ENCODE peak calls at places on chromosomes 2 and 18, in eight cellular contexts. One of them, this sample, is unnamed.

GRCh38 chr2:10235099-10235908 is 67.4 kb upstream of the HPCAL1 start:
- DNase-seq in C1 segment of cervical spinal cord: no peak
- DNase-seq in neural crest cell: no peak
- DNase-seq in RWPE1: no peak
- DNase-seq in iris pigment epithelial cell: no peak
- DNase-seq in fibroblast of the aortic adventitia: peak
- DNase-seq in anterior cingulate cortex: no peak
- DNase-seq in hypothalamus: no peak
- DNase-seq in this sample: peak

GRCh38 chr2:23519334-23519651 is 134.3 kb downstream of the KLHL29 start:
- DNase-seq in anterior cingulate cortex: no peak
- DNase-seq in neural crest cell: no peak
- DNase-seq in RWPE1: no peak
- DNase-seq in C1 segment of cervical spinal cord: no peak
- DNase-seq in hypothalamus: no peak
- DNase-seq in iris pigment epithelial cell: no peak
- DNase-seq in fibroblast of the aortic adventitia: no peak
- DNase-seq in this sample: no peak

GRCh38 chr18:56315363-56315762 is 323.0 kb downstream of the TXNL1 start:
- DNase-seq in neural crest cell: no peak
- DNase-seq in fibroblast of the aortic adventitia: peak
- DNase-seq in anterior cingulate cortex: no peak
- DNase-seq in hypothalamus: no peak
- DNase-seq in C1 segment of cervical spinal cord: no peak
- DNase-seq in iris pigment epithelial cell: peak
- DNase-seq in RWPE1: peak
- DNase-seq in this sample: peak

GRCh38 chr2:58634653-58635347 is 393.7 kb upstream of the FANCL start:
- DNase-seq in RWPE1: peak
- DNase-seq in hypothalamus: no peak
- DNase-seq in fibroblast of the aortic adventitia: no peak
- DNase-seq in neural crest cell: no peak
- DNase-seq in anterior cingulate cortex: no peak
- DNase-seq in iris pigment epithelial cell: peak
- DNase-seq in C1 segment of cervical spinal cord: no peak
- DNase-seq in this sample: peak

GRCh38 chr2:225740086-225740485 is 340.6 kb downstream of the NYAP2 start:
- DNase-seq in C1 segment of cervical spinal cord: no peak
- DNase-seq in anterior cingulate cortex: no peak
- DNase-seq in iris pigment epithelial cell: no peak
- DNase-seq in RWPE1: no peak
- DNase-seq in fibroblast of the aortic adventitia: peak
- DNase-seq in hypothalamus: no peak
- DNase-seq in neural crest cell: no peak
- DNase-seq in this sample: peak

GRCh38 chr2:217289909-217290283 is 430.0 kb upstream of the TNP1 start:
- DNase-seq in RWPE1: peak
- DNase-seq in iris pigment epithelial cell: peak
- DNase-seq in C1 segment of cervical spinal cord: no peak
- DNase-seq in fibroblast of the aortic adventitia: peak
- DNase-seq in neural crest cell: no peak
- DNase-seq in hypothalamus: no peak
- DNase-seq in anterior cingulate cortex: no peak
- DNase-seq in this sample: no peak

GRCh38 chr2:86035883-86036789 is 69.5 kb downstream of the POLR1A start:
- DNase-seq in iris pigment epithelial cell: peak
- DNase-seq in neural crest cell: peak
- DNase-seq in anterior cingulate cortex: peak
- DNase-seq in RWPE1: peak
- DNase-seq in fibroblast of the aortic adventitia: peak
- DNase-seq in hypothalamus: peak
- DNase-seq in C1 segment of cervical spinal cord: peak
- DNase-seq in this sample: peak

GRCh38 chr18:48904847-48905394 is 45.8 kb downstream of the SMAD7 start:
- DNase-seq in hypothalamus: no peak
- DNase-seq in iris pigment epithelial cell: no peak
- DNase-seq in neural crest cell: no peak
- DNase-seq in RWPE1: no peak
- DNase-seq in C1 segment of cervical spinal cord: no peak
- DNase-seq in fibroblast of the aortic adventitia: no peak
- DNase-seq in anterior cingulate cortex: no peak
- DNase-seq in this sample: no peak

GRCh38 chr2:237940828-237941227 is 26.0 kb upstream of the UBE2F start:
- DNase-seq in RWPE1: no peak
- DNase-seq in fibroblast of the aortic adventitia: no peak
- DNase-seq in C1 segment of cervical spinal cord: no peak
- DNase-seq in anterior cingulate cortex: no peak
- DNase-seq in hypothalamus: no peak
- DNase-seq in neural crest cell: no peak
- DNase-seq in iris pigment epithelial cell: no peak
- DNase-seq in this sample: no peak

GRCh38 chr2:96252526-96252925 is 13.3 kb downstream of the TMEM127 start:
- DNase-seq in anterior cingulate cortex: no peak
- DNase-seq in RWPE1: no peak
- DNase-seq in neural crest cell: no peak
- DNase-seq in hypothalamus: no peak
- DNase-seq in fibroblast of the aortic adventitia: no peak
- DNase-seq in C1 segment of cervical spinal cord: no peak
- DNase-seq in iris pigment epithelial cell: no peak
- DNase-seq in this sample: no peak

GRCh38 chr2:195543063-195543462 is 114.0 kb upstream of the SLC39A10 start:
- DNase-seq in neural crest cell: no peak
- DNase-seq in iris pigment epithelial cell: no peak
- DNase-seq in RWPE1: no peak
- DNase-seq in fibroblast of the aortic adventitia: no peak
- DNase-seq in C1 segment of cervical spinal cord: no peak
- DNase-seq in hypothalamus: no peak
- DNase-seq in anterior cingulate cortex: no peak
- DNase-seq in this sample: no peak

GRCh38 chr2:227862227-227862740 is 9.1 kb upstream of the DAW1 start:
- DNase-seq in C1 segment of cervical spinal cord: no peak
- DNase-seq in anterior cingulate cortex: no peak
- DNase-seq in hypothalamus: no peak
- DNase-seq in fibroblast of the aortic adventitia: peak
- DNase-seq in RWPE1: peak
- DNase-seq in iris pigment epithelial cell: peak
- DNase-seq in neural crest cell: peak
- DNase-seq in this sample: peak

GRCh38 chr2:30422437-30422805 is 24.6 kb upstream of the LCLAT1 start:
- DNase-seq in fibroblast of the aortic adventitia: no peak
- DNase-seq in anterior cingulate cortex: no peak
- DNase-seq in RWPE1: no peak
- DNase-seq in C1 segment of cervical spinal cord: no peak
- DNase-seq in iris pigment epithelial cell: peak
- DNase-seq in hypothalamus: no peak
- DNase-seq in neural crest cell: no peak
- DNase-seq in this sample: peak

GRCh38 chr18:33231474-33232317 is 208.8 kb downstream of the CCDC178 start:
- DNase-seq in anterior cingulate cortex: peak
- DNase-seq in fibroblast of the aortic adventitia: peak
- DNase-seq in iris pigment epithelial cell: peak
- DNase-seq in C1 segment of cervical spinal cord: peak
- DNase-seq in hypothalamus: peak
- DNase-seq in neural crest cell: peak
- DNase-seq in RWPE1: peak
- DNase-seq in this sample: peak

GRCh38 chr2:213021971-213022899 is 129.2 kb downstream of the IKZF2 start:
- DNase-seq in hypothalamus: no peak
- DNase-seq in RWPE1: no peak
- DNase-seq in neural crest cell: no peak
- DNase-seq in iris pigment epithelial cell: peak
- DNase-seq in anterior cingulate cortex: no peak
- DNase-seq in fibroblast of the aortic adventitia: no peak
- DNase-seq in C1 segment of cervical spinal cord: no peak
- DNase-seq in this sample: peak

GRCh38 chr2:107811376-107811775 is 15.3 kb upstream of the RGPD4 start:
- DNase-seq in fibroblast of the aortic adventitia: no peak
- DNase-seq in anterior cingulate cortex: no peak
- DNase-seq in C1 segment of cervical spinal cord: no peak
- DNase-seq in RWPE1: no peak
- DNase-seq in hypothalamus: no peak
- DNase-seq in iris pigment epithelial cell: no peak
- DNase-seq in neural crest cell: no peak
- DNase-seq in this sample: no peak

GRCh38 chr2:53511549-53511948 is 256.1 kb upstream of the CHAC2 start:
- DNase-seq in neural crest cell: no peak
- DNase-seq in anterior cingulate cortex: no peak
- DNase-seq in hypothalamus: no peak
- DNase-seq in iris pigment epithelial cell: no peak
- DNase-seq in C1 segment of cervical spinal cord: no peak
- DNase-seq in fibroblast of the aortic adventitia: no peak
- DNase-seq in RWPE1: no peak
- DNase-seq in this sample: no peak

GRCh38 chr2:20421988-20422678 is 24.7 kb upstream of the RHOB start:
- DNase-seq in neural crest cell: no peak
- DNase-seq in C1 segment of cervical spinal cord: peak
- DNase-seq in hypothalamus: peak
- DNase-seq in fibroblast of the aortic adventitia: peak
- DNase-seq in iris pigment epithelial cell: peak
- DNase-seq in anterior cingulate cortex: peak
- DNase-seq in RWPE1: peak
- DNase-seq in this sample: peak

GRCh38 chr2:166539340-166540162 is 45.5 kb upstream of the SCN7A start:
- DNase-seq in fibroblast of the aortic adventitia: peak
- DNase-seq in RWPE1: peak
- DNase-seq in hypothalamus: no peak
- DNase-seq in C1 segment of cervical spinal cord: no peak
- DNase-seq in iris pigment epithelial cell: peak
- DNase-seq in neural crest cell: peak
- DNase-seq in anterior cingulate cortex: peak
- DNase-seq in this sample: peak

GRCh38 chr18:40935423-40935822 is 1019.6 kb upstream of the PIK3C3 start:
- DNase-seq in anterior cingulate cortex: no peak
- DNase-seq in C1 segment of cervical spinal cord: no peak
- DNase-seq in RWPE1: peak
- DNase-seq in fibroblast of the aortic adventitia: no peak
- DNase-seq in iris pigment epithelial cell: peak
- DNase-seq in hypothalamus: no peak
- DNase-seq in neural crest cell: no peak
- DNase-seq in this sample: peak

GRCh38 chr2:48287971-48288370 is 242.0 kb upstream of the STON1 start:
- DNase-seq in neural crest cell: no peak
- DNase-seq in C1 segment of cervical spinal cord: no peak
- DNase-seq in hypothalamus: no peak
- DNase-seq in fibroblast of the aortic adventitia: no peak
- DNase-seq in anterior cingulate cortex: no peak
- DNase-seq in RWPE1: no peak
- DNase-seq in iris pigment epithelial cell: no peak
- DNase-seq in this sample: no peak

GRCh38 chr2:203909192-203909945 is 27.2 kb upstream of the ICOS start:
- DNase-seq in anterior cingulate cortex: peak
- DNase-seq in fibroblast of the aortic adventitia: peak
- DNase-seq in RWPE1: peak
- DNase-seq in neural crest cell: peak
- DNase-seq in iris pigment epithelial cell: peak
- DNase-seq in C1 segment of cervical spinal cord: no peak
- DNase-seq in hypothalamus: no peak
- DNase-seq in this sample: peak

GRCh38 chr2:75155115-75155514 is 44.2 kb downstream of the TACR1 start:
- DNase-seq in fibroblast of the aortic adventitia: no peak
- DNase-seq in iris pigment epithelial cell: no peak
- DNase-seq in anterior cingulate cortex: no peak
- DNase-seq in neural crest cell: no peak
- DNase-seq in C1 segment of cervical spinal cord: no peak
- DNase-seq in RWPE1: no peak
- DNase-seq in hypothalamus: no peak
- DNase-seq in this sample: peak

GRCh38 chr18:54717673-54718435 is 110.4 kb upstream of the RAB27B start:
- DNase-seq in hypothalamus: peak
- DNase-seq in anterior cingulate cortex: no peak
- DNase-seq in RWPE1: no peak
- DNase-seq in C1 segment of cervical spinal cord: no peak
- DNase-seq in neural crest cell: no peak
- DNase-seq in iris pigment epithelial cell: peak
- DNase-seq in fibroblast of the aortic adventitia: no peak
- DNase-seq in this sample: no peak

GRCh38 chr2:172270278-172271079 is 156.9 kb upstream of the ITGA6 start:
- DNase-seq in iris pigment epithelial cell: no peak
- DNase-seq in RWPE1: no peak
- DNase-seq in anterior cingulate cortex: no peak
- DNase-seq in neural crest cell: no peak
- DNase-seq in fibroblast of the aortic adventitia: no peak
- DNase-seq in C1 segment of cervical spinal cord: no peak
- DNase-seq in hypothalamus: no peak
- DNase-seq in this sample: no peak

GRCh38 chr2:119455066-119455718 is 23.5 kb downstream of the TMEM37 start:
- DNase-seq in neural crest cell: peak
- DNase-seq in fibroblast of the aortic adventitia: no peak
- DNase-seq in anterior cingulate cortex: no peak
- DNase-seq in RWPE1: no peak
- DNase-seq in hypothalamus: no peak
- DNase-seq in iris pigment epithelial cell: peak
- DNase-seq in C1 segment of cervical spinal cord: no peak
- DNase-seq in this sample: no peak

GRCh38 chr2:6310186-6310909 is 555.4 kb downstream of the CMPK2 start:
- DNase-seq in iris pigment epithelial cell: no peak
- DNase-seq in hypothalamus: peak
- DNase-seq in C1 segment of cervical spinal cord: no peak
- DNase-seq in neural crest cell: no peak
- DNase-seq in RWPE1: no peak
- DNase-seq in anterior cingulate cortex: no peak
- DNase-seq in fibroblast of the aortic adventitia: no peak
- DNase-seq in this sample: no peak

GRCh38 chr2:46334389-46335345 is 37.5 kb downstream of the EPAS1 start:
- DNase-seq in iris pigment epithelial cell: peak
- DNase-seq in neural crest cell: no peak
- DNase-seq in C1 segment of cervical spinal cord: no peak
- DNase-seq in fibroblast of the aortic adventitia: peak
- DNase-seq in RWPE1: peak
- DNase-seq in anterior cingulate cortex: no peak
- DNase-seq in hypothalamus: no peak
- DNase-seq in this sample: peak

GRCh38 chr2:110219496-110220192 is 7.3 kb upstream of the MTLN start:
- DNase-seq in C1 segment of cervical spinal cord: no peak
- DNase-seq in RWPE1: peak
- DNase-seq in iris pigment epithelial cell: peak
- DNase-seq in anterior cingulate cortex: no peak
- DNase-seq in neural crest cell: no peak
- DNase-seq in hypothalamus: no peak
- DNase-seq in fibroblast of the aortic adventitia: peak
- DNase-seq in this sample: peak

GRCh38 chr18:27860701-27861107 is 316.2 kb downstream of the CDH2 start:
- DNase-seq in RWPE1: no peak
- DNase-seq in neural crest cell: no peak
- DNase-seq in C1 segment of cervical spinal cord: no peak
- DNase-seq in hypothalamus: no peak
- DNase-seq in iris pigment epithelial cell: peak
- DNase-seq in fibroblast of the aortic adventitia: peak
- DNase-seq in anterior cingulate cortex: no peak
- DNase-seq in this sample: peak

GRCh38 chr18:79912409-79912991 is 39.0 kb downstream of the SLC66A2 start:
- DNase-seq in neural crest cell: no peak
- DNase-seq in RWPE1: no peak
- DNase-seq in iris pigment epithelial cell: peak
- DNase-seq in anterior cingulate cortex: no peak
- DNase-seq in hypothalamus: no peak
- DNase-seq in fibroblast of the aortic adventitia: peak
- DNase-seq in C1 segment of cervical spinal cord: no peak
- DNase-seq in this sample: peak

GRCh38 chr2:239695728-239696240 is 295.0 kb upstream of the HDAC4 start:
- DNase-seq in fibroblast of the aortic adventitia: no peak
- DNase-seq in C1 segment of cervical spinal cord: no peak
- DNase-seq in hypothalamus: no peak
- DNase-seq in neural crest cell: no peak
- DNase-seq in iris pigment epithelial cell: no peak
- DNase-seq in RWPE1: no peak
- DNase-seq in anterior cingulate cortex: no peak
- DNase-seq in this sample: no peak

This sample was measured in fibroblast of mammary gland.